ENCODE peak calls at places on chromosomes 5 and 9, in seven cellular contexts. V is right lobe of liver; C is CD4-positive, alpha-beta T cell; Q is lower lobe of right lung; P is fibroblast of mammary gland; I is fibroblast of lung; Y is lower leg skin. O is an unnamed sample.

GRCh38 chr9:130607640-130608420 is 28.5 kb downstream of the FUBP3 start:
- DNase-seq in V (no peak), C (no peak), Q (no peak), P (peak), I (peak), Y (no peak), O (no peak)

GRCh38 chr9:135522931-135523330 is 1.7 kb downstream of the LCN1 start:
- DNase-seq in V (no peak), C (no peak), Q (no peak), P (no peak), I (no peak), Y (peak), O (peak)

GRCh38 chr9:93721417-93721965 is 145.1 kb downstream of the PHF2 start:
- DNase-seq in V (no peak), C (no peak), Q (no peak), P (no peak), I (no peak), Y (no peak), O (no peak)

GRCh38 chr5:56737002-56737621 is 78.2 kb upstream of the MAP3K1 start:
- DNase-seq in V (no peak), C (no peak), Q (no peak), P (peak), I (peak), Y (no peak), O (no peak)

GRCh38 chr9:107929439-107929838 is 439.9 kb upstream of the KLF4 start:
- DNase-seq in V (peak), C (no peak), Q (peak), P (peak), I (peak), Y (peak), O (peak)

GRCh38 chr5:124746252-124746915 is at the start of gene ZNF608:
- DNase-seq in V (no peak), C (no peak), Q (no peak), P (peak), I (peak), Y (no peak), O (no peak)

GRCh38 chr5:76537073-76537543 is 86.1 kb downstream of the F2RL2 start:
- DNase-seq in V (no peak), C (no peak), Q (no peak), P (no peak), I (no peak), Y (no peak), O (no peak)

GRCh38 chr5:34026089-34026761 is 16.8 kb downstream of the C1QTNF3 start:
- DNase-seq in V (peak), C (no peak), Q (no peak), P (no peak), I (no peak), Y (no peak), O (no peak)

GRCh38 chr5:7244977-7245376 is 151.0 kb upstream of the ADCY2 start:
- DNase-seq in V (no peak), C (no peak), Q (no peak), P (no peak), I (no peak), Y (no peak), O (no peak)

GRCh38 chr9:128124451-128124850 is 3.1 kb downstream of the PTGES2 start:
- DNase-seq in V (peak), C (no peak), Q (peak), P (no peak), I (no peak), Y (no peak), O (no peak)

GRCh38 chr5:151063136-151063544 is 17.7 kb downstream of the TNIP1 start:
- DNase-seq in V (no peak), C (no peak), Q (no peak), P (peak), I (peak), Y (no peak), O (no peak)

GRCh38 chr5:16740046-16740445 is 123.2 kb upstream of the RETREG1 start:
- DNase-seq in V (no peak), C (no peak), Q (no peak), P (no peak), I (no peak), Y (peak), O (no peak)

GRCh38 chr5:78649220-78649700 is 688 bp upstream of the LHFPL2 start:
- DNase-seq in V (no peak), C (no peak), Q (no peak), P (peak), I (peak), Y (peak), O (no peak)

GRCh38 chr9:6632516-6633328 is 12.8 kb downstream of the GLDC start:
- DNase-seq in V (no peak), C (no peak), Q (no peak), P (no peak), I (no peak), Y (peak), O (no peak)

GRCh38 chr9:115671911-115672310 is 481.7 kb upstream of the PAPPA start:
- DNase-seq in V (no peak), C (no peak), Q (no peak), P (no peak), I (no peak), Y (no peak), O (no peak)

GRCh38 chr9:115674091-115674490 is 479.5 kb upstream of the PAPPA start:
- DNase-seq in V (no peak), C (no peak), Q (no peak), P (peak), I (no peak), Y (no peak), O (no peak)

GRCh38 chr9:115671236-115671770 is 482.3 kb upstream of the PAPPA start:
- DNase-seq in V (no peak), C (no peak), Q (no peak), P (no peak), I (no peak), Y (no peak), O (no peak)

GRCh38 chr9:115673599-115673998 is 480.0 kb upstream of the PAPPA start:
- DNase-seq in V (no peak), C (no peak), Q (no peak), P (peak), I (peak), Y (no peak), O (no peak)

GRCh38 chr9:115672477-115673316 is 480.9 kb upstream of the PAPPA start:
- DNase-seq in V (no peak), C (no peak), Q (no peak), P (peak), I (peak), Y (no peak), O (no peak)
- TF ChIP-seq CTCF in V (no peak), C (no peak), Q (no peak), P (no peak), I (no peak), Y (no peak), O (no peak)

GRCh38 chr9:18137815-18138214 is 336.1 kb upstream of the ADAMTSL1 start:
- DNase-seq in V (no peak), C (no peak), Q (no peak), P (no peak), I (no peak), Y (no peak), O (no peak)
- TF ChIP-seq CTCF in V (no peak), C (no peak), Q (no peak), P (peak), I (no peak), Y (no peak), O (no peak)

GRCh38 chr9:116112236-116112635 is 41.4 kb upstream of the PAPPA start:
- DNase-seq in V (no peak), C (no peak), Q (no peak), P (peak), I (peak), Y (no peak), O (no peak)
- TF ChIP-seq CTCF in V (peak), C (no peak), Q (peak), P (peak), I (no peak), Y (no peak), O (no peak)

GRCh38 chr9:126965541-126966428 is 51.2 kb downstream of the RALGPS1 start:
- DNase-seq in V (peak), C (peak), Q (no peak), P (peak), I (peak), Y (peak), O (peak)
- TF ChIP-seq CTCF in V (peak), C (peak), Q (peak), P (peak), I (peak), Y (peak), O (peak)

GRCh38 chr9:90770927-90771326 is 30.7 kb upstream of the SYK start:
- DNase-seq in V (no peak), C (no peak), Q (no peak), P (no peak), I (no peak), Y (no peak), O (no peak)

GRCh38 chr9:90773593-90773992 is 28.0 kb upstream of the SYK start:
- DNase-seq in V (no peak), C (no peak), Q (no peak), P (no peak), I (no peak), Y (no peak), O (no peak)

GRCh38 chr9:90772381-90772780 is 29.2 kb upstream of the SYK start:
- DNase-seq in V (no peak), C (no peak), Q (no peak), P (no peak), I (no peak), Y (peak), O (no peak)

GRCh38 chr9:90775657-90776056 is 26.0 kb upstream of the SYK start:
- DNase-seq in V (no peak), C (no peak), Q (no peak), P (no peak), I (no peak), Y (no peak), O (no peak)

DNA sequence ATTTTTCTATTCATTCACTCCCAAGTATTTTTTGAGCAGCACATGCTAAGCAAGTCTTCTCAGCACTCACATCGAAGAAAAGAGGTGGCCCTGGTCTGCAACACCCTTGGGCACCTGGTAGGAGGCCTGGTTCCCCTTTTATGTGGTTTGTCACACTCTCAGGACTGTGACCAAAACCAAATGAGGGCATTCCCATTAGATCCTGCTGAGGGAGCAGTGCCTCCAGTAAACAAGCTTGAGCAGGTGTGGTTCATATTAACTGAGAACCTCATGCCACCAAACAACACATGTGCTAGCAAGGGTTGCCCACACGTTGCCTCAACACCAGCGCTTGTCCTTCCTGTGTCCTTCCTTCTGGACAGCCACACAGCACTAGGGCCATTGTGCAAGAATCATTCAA is 26.9 kb upstream of the SYK start:
- DNase-seq in V (no peak), C (no peak), Q (no peak), P (no peak), I (no peak), Y (no peak), O (no peak)
- TF ChIP-seq CTCF in V (no peak), C (no peak), Q (no peak), P (no peak), I (no peak), Y (no peak), O (no peak)

DNA sequence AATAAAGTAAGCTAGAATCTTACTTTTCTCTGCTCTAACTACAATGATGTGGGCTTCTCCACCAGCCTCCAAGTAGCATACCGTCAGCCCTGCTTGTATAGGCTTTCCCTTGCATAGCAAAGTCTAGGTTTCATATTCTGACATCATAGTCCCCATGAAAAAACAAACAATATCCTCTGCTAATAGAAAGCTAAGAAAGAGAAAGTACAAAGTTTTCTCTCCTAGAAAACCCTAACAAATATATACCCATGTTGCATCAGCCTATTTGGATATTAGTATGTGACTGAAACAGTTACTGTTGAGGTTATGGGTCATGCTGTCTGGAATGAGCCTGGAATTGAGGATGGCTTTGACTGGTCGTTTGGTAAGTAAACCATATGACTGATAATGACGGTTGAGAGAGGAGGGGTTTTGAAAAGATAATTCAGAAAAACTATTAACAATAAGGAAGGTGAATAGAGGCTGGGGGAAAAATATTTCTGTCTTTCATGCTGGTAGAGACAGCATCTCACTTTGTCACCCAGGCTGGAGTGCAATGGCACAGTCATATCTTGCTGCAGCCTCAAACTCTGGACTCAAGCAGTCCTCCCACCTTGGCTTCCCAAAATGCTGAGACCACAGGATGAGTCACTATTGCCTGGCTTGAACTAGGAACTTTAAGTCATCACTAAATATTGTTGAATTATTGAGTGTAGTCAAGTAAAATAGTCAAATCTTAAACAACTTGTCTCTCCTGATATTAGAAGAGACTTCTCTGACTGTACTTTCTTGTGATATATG is 1696.1 kb downstream of the MAT2B start:
- DNase-seq in V (no peak), C (no peak), Q (no peak), P (peak), I (peak), Y (no peak), O (no peak)
- TF ChIP-seq CTCF in V (no peak), C (no peak), Q (no peak), P (no peak), I (no peak), Y (no peak), O (no peak)

DNA sequence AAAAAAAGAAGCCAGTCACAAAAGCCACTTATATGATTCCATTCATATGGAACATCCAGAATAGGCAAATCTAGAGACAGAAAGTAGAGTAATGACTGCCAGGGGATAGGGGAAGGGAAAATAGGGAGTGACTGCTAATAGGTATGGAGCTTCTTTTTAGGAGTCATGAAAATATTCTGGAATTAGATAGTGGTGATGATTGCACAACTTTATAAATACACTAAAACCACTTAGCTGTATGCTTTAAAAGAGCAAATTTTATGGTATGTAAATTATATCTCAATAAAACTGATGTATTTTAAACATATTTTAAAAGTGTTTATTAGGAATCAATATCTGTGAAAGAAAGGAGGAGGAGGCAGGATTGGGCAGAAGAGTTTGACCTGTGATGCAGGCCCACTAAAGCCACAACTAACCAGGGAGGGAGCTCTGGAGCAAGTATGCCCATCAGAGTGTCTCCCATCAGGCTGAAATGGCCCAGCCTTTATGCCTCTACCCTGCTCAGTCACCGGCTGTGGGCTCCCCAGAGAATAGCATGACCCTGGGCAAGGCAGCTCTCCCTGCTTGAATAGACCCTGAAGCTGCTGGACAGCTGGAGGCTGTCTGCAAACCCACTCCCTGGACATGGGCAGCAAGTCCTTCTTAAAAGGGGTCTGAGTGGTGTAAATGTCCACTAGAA is 96.0 kb upstream of the SLC44A1 start:
- DNase-seq in V (no peak), C (no peak), Q (no peak), P (no peak), I (no peak), Y (no peak), O (no peak)
- TF ChIP-seq CTCF in V (no peak), C (no peak), Q (no peak), P (peak), I (no peak), Y (no peak), O (no peak)

GRCh38 chr5:130109152-130109551 is 204.9 kb downstream of the CHSY3 start:
- DNase-seq in V (no peak), C (no peak), Q (no peak), P (peak), I (peak), Y (no peak), O (no peak)
- TF ChIP-seq CTCF in V (peak), C (peak), Q (peak), P (peak), I (peak), Y (no peak), O (peak)

DNA sequence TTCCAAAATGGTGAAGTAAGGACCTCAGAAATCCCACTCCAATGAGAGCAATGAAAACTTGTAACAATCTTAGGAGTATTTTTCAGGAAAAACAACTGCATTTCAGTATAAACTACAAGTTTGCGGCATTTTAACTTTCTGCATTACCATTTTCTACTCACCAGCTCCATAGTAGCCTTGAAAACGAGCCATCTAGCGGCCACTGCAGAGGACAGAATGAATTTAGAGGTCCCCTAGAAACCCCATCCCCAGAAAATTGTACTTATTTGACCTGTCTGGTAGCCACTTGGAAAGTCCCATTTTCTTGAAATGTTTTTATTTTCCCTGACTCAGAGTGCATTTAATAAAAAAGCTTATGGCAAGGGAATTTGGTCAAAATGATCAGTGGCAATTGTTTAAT is 205.4 kb upstream of the ITGA1 start:
- DNase-seq in V (no peak), C (no peak), Q (no peak), P (no peak), I (no peak), Y (no peak), O (no peak)
- TF ChIP-seq CTCF in V (no peak), C (no peak), Q (no peak), P (no peak), I (no peak), Y (no peak), O (no peak)

O was measured in left lung.